ENCODE peak calls at places on chromosomes 6 and 20, in four cellular contexts. V is epithelial cell of proximal tubule, Q is fibroblast of the aortic adventitia, N is body of pancreas. R is an unnamed sample.

GRCh38 chr6:36334832-36335459 is 1.7 kb downstream of the BNIP5 start:
- DNase-seq in Q (no peak), V (no peak), N (peak), R (no peak)

GRCh38 chr6:127634178-127634577 is 57.2 kb downstream of the C6orf58 start:
- DNase-seq in V (no peak), Q (no peak), N (no peak), R (no peak)

GRCh38 chr6:40715501-40716403 is 128.6 kb upstream of the LRFN2 start:
- DNase-seq in N (no peak), V (no peak), Q (no peak), R (no peak)

GRCh38 chr6:63677282-63677681 is 41.7 kb downstream of the PHF3 start:
- DNase-seq in V (peak), Q (no peak), N (no peak), R (peak)

GRCh38 chr6:42260972-42261371 is 43.3 kb upstream of the MRPS10 start:
- DNase-seq in V (no peak), Q (no peak), N (peak), R (peak)

GRCh38 chr20:41392871-41393704 is 26.5 kb upstream of the EMILIN3 start:
- DNase-seq in N (no peak), Q (peak), V (no peak), R (no peak)

GRCh38 chr6:134453792-134454510 is 136.0 kb upstream of the SGK1 start:
- DNase-seq in N (no peak), V (no peak), Q (no peak), R (no peak)

GRCh38 chr6:89970609-89971337 is 76.5 kb downstream of the GJA10 start:
- DNase-seq in Q (peak), N (peak), V (peak), R (peak)

GRCh38 chr6:147099974-147100373 is 104.2 kb upstream of the STXBP5 start:
- DNase-seq in N (no peak), V (no peak), Q (peak), R (peak)

GRCh38 chr6:95593025-95593424 is 15.7 kb downstream of the MANEA start:
- DNase-seq in Q (peak), N (peak), V (no peak), R (no peak)

GRCh38 chr20:39893013-39893685 is 795.9 kb downstream of the MAFB start:
- DNase-seq in V (no peak), Q (no peak), N (no peak), R (peak)

GRCh38 chr6:93423542-93423941 is 4.2 kb upstream of the EPHA7 start:
- DNase-seq in Q (peak), N (peak), V (no peak), R (peak)

GRCh38 chr20:51402201-51402600 is 140.3 kb downstream of the NFATC2 start:
- DNase-seq in N (no peak), Q (no peak), V (no peak), R (no peak)

GRCh38 chr6:16302721-16303552 is 64.5 kb downstream of the GMPR start:
- DNase-seq in N (no peak), Q (no peak), V (no peak), R (no peak)

GRCh38 chr6:5081182-5081581 is 4.0 kb upstream of the PPP1R3G start:
- DNase-seq in V (no peak), N (no peak), Q (no peak), R (no peak)

GRCh38 chr6:33834401-33835392 is 30.9 kb upstream of the MLN start:
- DNase-seq in V (no peak), Q (no peak), N (no peak), R (no peak)

GRCh38 chr6:105259912-105260889 is 80.4 kb upstream of the POPDC3 start:
- DNase-seq in V (no peak), N (no peak), Q (peak), R (no peak)

GRCh38 chr6:71011861-71012260 is 55.0 kb upstream of the B3GAT2 start:
- DNase-seq in Q (no peak), N (no peak), V (no peak), R (no peak)

GRCh38 chr6:138736640-138737039 is 36.9 kb upstream of the CCDC28A start:
- DNase-seq in N (no peak), Q (peak), V (no peak), R (peak)

GRCh38 chr20:41619360-41620115 is 1.4 kb upstream of the CHD6 start:
- DNase-seq in V (no peak), Q (peak), N (no peak), R (peak)

GRCh38 chr6:159679091-159680077 is 13.7 kb downstream of the SOD2 start:
- DNase-seq in N (no peak), V (no peak), Q (peak), R (peak)

GRCh38 chr6:54525731-54526130 is 217.5 kb downstream of the TINAG start:
- DNase-seq in N (no peak), V (no peak), Q (peak), R (peak)

GRCh38 chr6:47041741-47042140 is 391 bp downstream of the ADGRF1 start:
- DNase-seq in Q (no peak), N (no peak), V (no peak), R (no peak)

GRCh38 chr20:40636486-40636885 is 52.5 kb downstream of the MAFB start:
- DNase-seq in Q (no peak), V (no peak), N (no peak), R (no peak)

GRCh38 chr6:118468682-118469465 is 79.2 kb upstream of the PLN start:
- DNase-seq in Q (no peak), V (no peak), N (no peak), R (peak)

GRCh38 chr20:61345656-61346055 is 93.6 kb downstream of the CDH4 start:
- DNase-seq in V (no peak), N (no peak), Q (no peak), R (no peak)

GRCh38 chr6:167836722-167837121 is 10.0 kb downstream of the AFDN start:
- DNase-seq in V (no peak), N (no peak), Q (peak), R (peak)

GRCh38 chr6:56771929-56772607 is 129.4 kb upstream of the DST start:
- DNase-seq in N (no peak), Q (no peak), V (no peak), R (no peak)

GRCh38 chr6:111358454-111358853 is 124.6 kb downstream of the REV3L start:
- DNase-seq in V (peak), N (no peak), Q (no peak), R (no peak)

GRCh38 chr6:167558213-167558869 is 233.5 kb downstream of the TTLL2 start:
- DNase-seq in V (no peak), N (no peak), Q (no peak), R (no peak)

GRCh38 chr6:25006565-25007001 is 70.8 kb upstream of the RIPOR2 start:
- DNase-seq in N (peak), V (no peak), Q (peak), R (peak)

GRCh38 chr6:11111769-11112437 is 378 bp upstream of the ERVFRD-1 start:
- DNase-seq in Q (no peak), V (no peak), N (no peak), R (no peak)
- TF ChIP-seq CTCF in Q (no peak), V (no peak), N (no peak), R (no peak)

GRCh38 chr6:69732045-69732444 is 64.8 kb downstream of the LMBRD1 start:
- DNase-seq in Q (no peak), N (no peak), V (no peak), R (peak)

GRCh38 chr6:69729870-69730449 is 66.8 kb downstream of the LMBRD1 start:
- DNase-seq in N (no peak), V (no peak), Q (peak), R (peak)

GRCh38 chr6:69735029-69735428 is 61.8 kb downstream of the LMBRD1 start:
- DNase-seq in V (peak), Q (no peak), N (no peak), R (no peak)

DNA sequence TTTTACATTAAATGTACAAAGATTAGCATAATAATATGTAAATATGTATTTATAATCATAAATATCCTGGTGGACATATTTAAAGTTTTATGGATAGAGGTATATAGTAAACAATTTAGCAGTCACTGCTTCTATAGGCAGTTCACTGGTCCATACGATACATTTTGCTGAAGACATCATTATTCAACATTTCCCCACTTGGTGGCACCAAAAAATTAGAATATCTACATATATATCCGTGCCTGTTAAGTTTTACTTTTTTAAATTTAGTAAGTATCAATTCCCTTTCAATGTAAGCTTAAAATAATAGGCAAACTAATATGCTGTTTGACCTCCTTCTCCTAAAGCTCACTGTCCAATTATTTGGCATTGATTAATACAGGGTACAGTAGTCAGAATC is 64.2 kb downstream of the LMBRD1 start:
- DNase-seq in V (no peak), N (no peak), Q (peak), R (peak)
- TF ChIP-seq CTCF in V (peak), N (no peak), Q (peak), R (peak)

GRCh38 chr6:30612213-30612612 is 4.8 kb downstream of the PPP1R10 start:
- DNase-seq in V (no peak), Q (peak), N (no peak), R (peak)
- TF ChIP-seq CTCF in V (peak), Q (peak), N (no peak), R (peak)

GRCh38 chr6:14386263-14386981 is 268.9 kb downstream of the CD83 start:
- DNase-seq in Q (no peak), V (no peak), N (no peak), R (no peak)
- TF ChIP-seq CTCF in Q (no peak), V (no peak), N (no peak), R (no peak)

DNA sequence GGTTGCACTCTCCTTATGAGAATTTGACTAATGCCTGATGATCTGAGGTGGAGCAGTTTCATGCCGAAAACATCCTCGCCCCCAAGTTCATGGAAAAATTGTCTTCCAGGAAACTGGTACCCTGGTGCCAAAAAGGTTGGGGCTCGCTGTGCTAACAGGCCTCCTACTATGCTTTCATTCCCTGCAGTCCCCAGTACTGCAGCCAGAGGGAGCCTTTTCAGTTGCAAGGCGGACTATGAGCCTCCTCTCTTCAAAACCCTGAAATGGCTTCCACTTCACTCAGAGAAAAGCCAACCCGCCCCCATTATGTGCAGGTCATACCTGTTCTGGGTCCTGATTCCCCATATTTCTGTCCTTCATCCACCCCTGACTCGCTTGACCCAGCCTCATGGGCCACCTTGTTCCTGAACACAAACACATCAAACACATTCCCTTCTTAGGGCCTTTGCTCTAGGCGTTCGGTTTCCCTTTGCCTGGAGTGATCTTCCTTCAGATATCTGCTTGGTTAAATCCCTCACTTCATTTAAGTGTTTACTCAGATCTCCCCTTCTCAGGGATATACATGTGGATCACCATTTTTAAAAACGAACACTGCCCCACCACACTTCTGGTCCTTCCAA is 173.7 kb downstream of the PHACTR1 start:
- DNase-seq in Q (no peak), V (no peak), N (no peak), R (peak)
- TF ChIP-seq CTCF in Q (peak), V (peak), N (no peak), R (peak)

GRCh38 chr6:21587182-21587924 is 6.2 kb upstream of the SOX4 start:
- DNase-seq in N (peak), V (no peak), Q (peak), R (peak)
- TF ChIP-seq CTCF in N (no peak), V (peak), Q (peak), R (peak)

DNA sequence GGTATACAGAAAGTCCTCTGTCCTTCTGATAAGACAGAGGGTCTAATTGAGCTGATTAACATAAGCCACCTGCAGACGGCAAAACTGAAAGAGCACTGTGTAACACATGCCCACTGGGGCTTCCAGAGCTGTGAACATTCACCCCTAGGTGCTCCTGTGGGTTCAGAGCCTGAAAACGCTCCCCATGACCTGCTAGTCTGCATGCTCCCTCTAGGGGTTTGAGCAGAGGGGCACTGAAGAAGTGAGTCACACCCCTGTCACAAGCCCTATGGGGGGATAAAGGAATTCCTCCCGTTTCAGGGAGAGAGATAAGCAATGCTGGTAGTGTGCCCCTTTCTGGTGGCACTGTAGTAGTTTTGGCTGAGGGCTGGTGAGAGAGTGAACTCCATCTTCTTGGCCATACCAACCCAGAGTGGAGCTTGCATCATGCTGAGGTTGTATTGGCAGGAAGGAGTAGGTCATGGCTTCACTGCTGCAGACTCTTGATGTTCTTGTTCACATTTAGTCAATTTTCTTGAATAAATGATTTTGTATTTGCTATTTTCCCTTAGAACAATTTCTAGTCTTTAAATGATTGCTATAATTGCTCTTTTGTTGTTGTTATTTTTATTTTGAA is 637.5 kb upstream of the MAN1A1 start:
- DNase-seq in V (no peak), Q (no peak), N (no peak), R (no peak)
- TF ChIP-seq CTCF in V (no peak), Q (no peak), N (no peak), R (no peak)

GRCh38 chr6:161355731-161356130 is 81.9 kb upstream of the AGPAT4 start:
- DNase-seq in N (no peak), V (no peak), Q (no peak), R (no peak)

GRCh38 chr6:161351855-161352254 is 78.0 kb upstream of the AGPAT4 start:
- DNase-seq in Q (no peak), V (no peak), N (no peak), R (no peak)

GRCh38 chr6:161354956-161355355 is 81.1 kb upstream of the AGPAT4 start:
- DNase-seq in V (no peak), N (no peak), Q (no peak), R (no peak)

GRCh38 chr6:161354241-161354840 is 80.5 kb upstream of the AGPAT4 start:
- DNase-seq in Q (no peak), V (no peak), N (no peak), R (no peak)

GRCh38 chr6:161353208-161353613 is 79.3 kb upstream of the AGPAT4 start:
- DNase-seq in Q (no peak), N (no peak), V (no peak), R (peak)
- TF ChIP-seq CTCF in Q (peak), N (no peak), V (peak), R (peak)

R was measured in fibroblast of mammary gland.